ENCODE peak calls at places on chromosomes 7 and 10, in nine cellular contexts. One of them, this sample, is unnamed.

GRCh38 chr7:82317257-82317721 is 126.3 kb downstream of the CACNA2D1 start:
- DNase-seq in stimulated activated naive CD4-positive, alpha-beta T cell: no peak
- DNase-seq in stimulated activated naive CD8-positive, alpha-beta T cell treated with anti-CD3 and anti-CD28 coated beads, Interleukin-15, Interleukin-2, amounts not matched to agents 100 U/mL and 50 U/mL, for 24 hours: no peak
- DNase-seq in COR-L47: no peak
- DNase-seq in G401: no peak
- DNase-seq in activated CD4-positive, alpha-beta T cell treated with anti-CD3 and anti-CD28 coated beads for 24 hours: no peak
- DNase-seq in HCT116: no peak
- DNase-seq in ELF-1: no peak
- DNase-seq in stomach: no peak
- DNase-seq in this sample: no peak

GRCh38 chr10:112510384-112510783 is 63.4 kb downstream of the VTI1A start:
- DNase-seq in HCT116: no peak
- DNase-seq in activated CD4-positive, alpha-beta T cell treated with anti-CD3 and anti-CD28 coated beads for 24 hours: no peak
- DNase-seq in stimulated activated naive CD8-positive, alpha-beta T cell treated with anti-CD3 and anti-CD28 coated beads, Interleukin-15, Interleukin-2, amounts not matched to agents 100 U/mL and 50 U/mL, for 24 hours: peak
- DNase-seq in COR-L47: no peak
- DNase-seq in stimulated activated naive CD4-positive, alpha-beta T cell: no peak
- DNase-seq in ELF-1: no peak
- DNase-seq in stomach: no peak
- DNase-seq in G401: no peak
- DNase-seq in this sample: no peak

GRCh38 chr7:122291189-122291588 is 13.4 kb downstream of the FEZF1 start:
- DNase-seq in activated CD4-positive, alpha-beta T cell treated with anti-CD3 and anti-CD28 coated beads for 24 hours: no peak
- DNase-seq in stimulated activated naive CD8-positive, alpha-beta T cell treated with anti-CD3 and anti-CD28 coated beads, Interleukin-15, Interleukin-2, amounts not matched to agents 100 U/mL and 50 U/mL, for 24 hours: no peak
- DNase-seq in G401: no peak
- DNase-seq in stimulated activated naive CD4-positive, alpha-beta T cell: no peak
- DNase-seq in ELF-1: no peak
- DNase-seq in stomach: no peak
- DNase-seq in HCT116: no peak
- DNase-seq in COR-L47: no peak
- DNase-seq in this sample: no peak

GRCh38 chr10:14884082-14884481 is 5.4 kb downstream of the SUV39H2 start:
- DNase-seq in activated CD4-positive, alpha-beta T cell treated with anti-CD3 and anti-CD28 coated beads for 24 hours: no peak
- DNase-seq in HCT116: no peak
- DNase-seq in ELF-1: no peak
- DNase-seq in G401: no peak
- DNase-seq in stimulated activated naive CD4-positive, alpha-beta T cell: no peak
- DNase-seq in stomach: no peak
- DNase-seq in COR-L47: no peak
- DNase-seq in stimulated activated naive CD8-positive, alpha-beta T cell treated with anti-CD3 and anti-CD28 coated beads, Interleukin-15, Interleukin-2, amounts not matched to agents 100 U/mL and 50 U/mL, for 24 hours: no peak
- DNase-seq in this sample: no peak

GRCh38 chr7:7799138-7799537 is 80.7 kb upstream of the RPA3 start:
- DNase-seq in G401: no peak
- DNase-seq in HCT116: no peak
- DNase-seq in ELF-1: peak
- DNase-seq in COR-L47: peak
- DNase-seq in stimulated activated naive CD4-positive, alpha-beta T cell: no peak
- DNase-seq in stimulated activated naive CD8-positive, alpha-beta T cell treated with anti-CD3 and anti-CD28 coated beads, Interleukin-15, Interleukin-2, amounts not matched to agents 100 U/mL and 50 U/mL, for 24 hours: no peak
- DNase-seq in activated CD4-positive, alpha-beta T cell treated with anti-CD3 and anti-CD28 coated beads for 24 hours: no peak
- DNase-seq in stomach: no peak
- DNase-seq in this sample: no peak

GRCh38 chr10:79104264-79104954 is 35.6 kb downstream of the ZMIZ1 start:
- DNase-seq in HCT116: no peak
- DNase-seq in COR-L47: no peak
- DNase-seq in stimulated activated naive CD4-positive, alpha-beta T cell: no peak
- DNase-seq in G401: no peak
- DNase-seq in activated CD4-positive, alpha-beta T cell treated with anti-CD3 and anti-CD28 coated beads for 24 hours: no peak
- DNase-seq in stomach: peak
- DNase-seq in stimulated activated naive CD8-positive, alpha-beta T cell treated with anti-CD3 and anti-CD28 coated beads, Interleukin-15, Interleukin-2, amounts not matched to agents 100 U/mL and 50 U/mL, for 24 hours: no peak
- DNase-seq in ELF-1: no peak
- DNase-seq in this sample: no peak

GRCh38 chr10:62625484-62625883 is 179.0 kb upstream of the ADO start:
- DNase-seq in activated CD4-positive, alpha-beta T cell treated with anti-CD3 and anti-CD28 coated beads for 24 hours: no peak
- DNase-seq in stimulated activated naive CD4-positive, alpha-beta T cell: no peak
- DNase-seq in COR-L47: peak
- DNase-seq in stimulated activated naive CD8-positive, alpha-beta T cell treated with anti-CD3 and anti-CD28 coated beads, Interleukin-15, Interleukin-2, amounts not matched to agents 100 U/mL and 50 U/mL, for 24 hours: no peak
- DNase-seq in stomach: no peak
- DNase-seq in ELF-1: no peak
- DNase-seq in HCT116: no peak
- DNase-seq in G401: no peak
- DNase-seq in this sample: no peak

GRCh38 chr7:3207387-3207786 is 93.7 kb upstream of the SDK1 start:
- DNase-seq in HCT116: no peak
- DNase-seq in ELF-1: peak
- DNase-seq in stomach: no peak
- DNase-seq in activated CD4-positive, alpha-beta T cell treated with anti-CD3 and anti-CD28 coated beads for 24 hours: no peak
- DNase-seq in stimulated activated naive CD8-positive, alpha-beta T cell treated with anti-CD3 and anti-CD28 coated beads, Interleukin-15, Interleukin-2, amounts not matched to agents 100 U/mL and 50 U/mL, for 24 hours: no peak
- DNase-seq in stimulated activated naive CD4-positive, alpha-beta T cell: no peak
- DNase-seq in G401: no peak
- DNase-seq in COR-L47: no peak
- DNase-seq in this sample: no peak

GRCh38 chr10:96657385-96657784 is 62.9 kb downstream of the PIK3AP1 start:
- DNase-seq in activated CD4-positive, alpha-beta T cell treated with anti-CD3 and anti-CD28 coated beads for 24 hours: no peak
- DNase-seq in ELF-1: no peak
- DNase-seq in stimulated activated naive CD8-positive, alpha-beta T cell treated with anti-CD3 and anti-CD28 coated beads, Interleukin-15, Interleukin-2, amounts not matched to agents 100 U/mL and 50 U/mL, for 24 hours: no peak
- DNase-seq in stimulated activated naive CD4-positive, alpha-beta T cell: no peak
- DNase-seq in stomach: no peak
- DNase-seq in HCT116: no peak
- DNase-seq in G401: no peak
- DNase-seq in COR-L47: no peak
- DNase-seq in this sample: no peak

GRCh38 chr10:85607296-85607695 is 759.3 kb downstream of the GRID1 start:
- DNase-seq in activated CD4-positive, alpha-beta T cell treated with anti-CD3 and anti-CD28 coated beads for 24 hours: no peak
- DNase-seq in ELF-1: no peak
- DNase-seq in stimulated activated naive CD8-positive, alpha-beta T cell treated with anti-CD3 and anti-CD28 coated beads, Interleukin-15, Interleukin-2, amounts not matched to agents 100 U/mL and 50 U/mL, for 24 hours: no peak
- DNase-seq in stomach: no peak
- DNase-seq in stimulated activated naive CD4-positive, alpha-beta T cell: no peak
- DNase-seq in G401: no peak
- DNase-seq in HCT116: no peak
- DNase-seq in COR-L47: no peak
- DNase-seq in this sample: no peak

GRCh38 chr10:62464308-62464707 is 90.1 kb downstream of the ZNF365 start:
- DNase-seq in stomach: no peak
- DNase-seq in activated CD4-positive, alpha-beta T cell treated with anti-CD3 and anti-CD28 coated beads for 24 hours: no peak
- DNase-seq in G401: no peak
- DNase-seq in COR-L47: no peak
- DNase-seq in HCT116: no peak
- DNase-seq in stimulated activated naive CD8-positive, alpha-beta T cell treated with anti-CD3 and anti-CD28 coated beads, Interleukin-15, Interleukin-2, amounts not matched to agents 100 U/mL and 50 U/mL, for 24 hours: no peak
- DNase-seq in stimulated activated naive CD4-positive, alpha-beta T cell: no peak
- DNase-seq in ELF-1: no peak
- DNase-seq in this sample: no peak

GRCh38 chr10:76668013-76668370 is 969.6 kb downstream of the KCNMA1 start:
- DNase-seq in stimulated activated naive CD4-positive, alpha-beta T cell: no peak
- DNase-seq in stimulated activated naive CD8-positive, alpha-beta T cell treated with anti-CD3 and anti-CD28 coated beads, Interleukin-15, Interleukin-2, amounts not matched to agents 100 U/mL and 50 U/mL, for 24 hours: no peak
- DNase-seq in activated CD4-positive, alpha-beta T cell treated with anti-CD3 and anti-CD28 coated beads for 24 hours: no peak
- DNase-seq in COR-L47: no peak
- DNase-seq in stomach: no peak
- DNase-seq in HCT116: no peak
- DNase-seq in G401: no peak
- DNase-seq in ELF-1: no peak
- DNase-seq in this sample: no peak

GRCh38 chr7:134820778-134821177 is 41.3 kb downstream of the CALD1 start:
- DNase-seq in stimulated activated naive CD8-positive, alpha-beta T cell treated with anti-CD3 and anti-CD28 coated beads, Interleukin-15, Interleukin-2, amounts not matched to agents 100 U/mL and 50 U/mL, for 24 hours: no peak
- DNase-seq in HCT116: no peak
- DNase-seq in G401: no peak
- DNase-seq in stomach: no peak
- DNase-seq in stimulated activated naive CD4-positive, alpha-beta T cell: no peak
- DNase-seq in ELF-1: no peak
- DNase-seq in activated CD4-positive, alpha-beta T cell treated with anti-CD3 and anti-CD28 coated beads for 24 hours: no peak
- DNase-seq in COR-L47: no peak
- DNase-seq in this sample: no peak

GRCh38 chr7:117283371-117283770 is 39.5 kb downstream of the WNT2 start:
- DNase-seq in stomach: no peak
- DNase-seq in COR-L47: no peak
- DNase-seq in ELF-1: peak
- DNase-seq in G401: no peak
- DNase-seq in HCT116: no peak
- DNase-seq in activated CD4-positive, alpha-beta T cell treated with anti-CD3 and anti-CD28 coated beads for 24 hours: no peak
- DNase-seq in stimulated activated naive CD8-positive, alpha-beta T cell treated with anti-CD3 and anti-CD28 coated beads, Interleukin-15, Interleukin-2, amounts not matched to agents 100 U/mL and 50 U/mL, for 24 hours: no peak
- DNase-seq in stimulated activated naive CD4-positive, alpha-beta T cell: no peak
- DNase-seq in this sample: no peak

GRCh38 chr7:39073432-39073831 is 95.7 kb downstream of the POU6F2 start:
- DNase-seq in HCT116: no peak
- DNase-seq in stimulated activated naive CD8-positive, alpha-beta T cell treated with anti-CD3 and anti-CD28 coated beads, Interleukin-15, Interleukin-2, amounts not matched to agents 100 U/mL and 50 U/mL, for 24 hours: no peak
- DNase-seq in activated CD4-positive, alpha-beta T cell treated with anti-CD3 and anti-CD28 coated beads for 24 hours: no peak
- DNase-seq in stomach: no peak
- DNase-seq in COR-L47: peak
- DNase-seq in ELF-1: peak
- DNase-seq in stimulated activated naive CD4-positive, alpha-beta T cell: no peak
- DNase-seq in G401: no peak
- DNase-seq in this sample: no peak

GRCh38 chr7:134813668-134814067 is 34.2 kb downstream of the CALD1 start:
- DNase-seq in stimulated activated naive CD8-positive, alpha-beta T cell treated with anti-CD3 and anti-CD28 coated beads, Interleukin-15, Interleukin-2, amounts not matched to agents 100 U/mL and 50 U/mL, for 24 hours: no peak
- DNase-seq in stomach: no peak
- DNase-seq in ELF-1: no peak
- DNase-seq in COR-L47: no peak
- DNase-seq in stimulated activated naive CD4-positive, alpha-beta T cell: no peak
- DNase-seq in HCT116: no peak
- DNase-seq in G401: no peak
- DNase-seq in activated CD4-positive, alpha-beta T cell treated with anti-CD3 and anti-CD28 coated beads for 24 hours: no peak
- DNase-seq in this sample: no peak

GRCh38 chr10:78716034-78716660 is 352.6 kb upstream of the ZMIZ1 start:
- DNase-seq in stimulated activated naive CD4-positive, alpha-beta T cell: no peak
- DNase-seq in HCT116: no peak
- DNase-seq in ELF-1: no peak
- DNase-seq in activated CD4-positive, alpha-beta T cell treated with anti-CD3 and anti-CD28 coated beads for 24 hours: no peak
- DNase-seq in COR-L47: no peak
- DNase-seq in stomach: no peak
- DNase-seq in stimulated activated naive CD8-positive, alpha-beta T cell treated with anti-CD3 and anti-CD28 coated beads, Interleukin-15, Interleukin-2, amounts not matched to agents 100 U/mL and 50 U/mL, for 24 hours: no peak
- DNase-seq in G401: no peak
- DNase-seq in this sample: no peak

GRCh38 chr10:34505338-34505737 is 309.8 kb downstream of the PARD3 start:
- DNase-seq in ELF-1: no peak
- DNase-seq in stomach: no peak
- DNase-seq in activated CD4-positive, alpha-beta T cell treated with anti-CD3 and anti-CD28 coated beads for 24 hours: no peak
- DNase-seq in stimulated activated naive CD8-positive, alpha-beta T cell treated with anti-CD3 and anti-CD28 coated beads, Interleukin-15, Interleukin-2, amounts not matched to agents 100 U/mL and 50 U/mL, for 24 hours: no peak
- DNase-seq in HCT116: no peak
- DNase-seq in COR-L47: no peak
- DNase-seq in G401: no peak
- DNase-seq in stimulated activated naive CD4-positive, alpha-beta T cell: no peak
- DNase-seq in this sample: no peak

GRCh38 chr10:93166116-93166515 is 92.4 kb downstream of the CYP26A1 start:
- DNase-seq in ELF-1: no peak
- DNase-seq in activated CD4-positive, alpha-beta T cell treated with anti-CD3 and anti-CD28 coated beads for 24 hours: no peak
- DNase-seq in G401: no peak
- DNase-seq in stimulated activated naive CD8-positive, alpha-beta T cell treated with anti-CD3 and anti-CD28 coated beads, Interleukin-15, Interleukin-2, amounts not matched to agents 100 U/mL and 50 U/mL, for 24 hours: no peak
- DNase-seq in stomach: no peak
- DNase-seq in COR-L47: no peak
- DNase-seq in HCT116: no peak
- DNase-seq in stimulated activated naive CD4-positive, alpha-beta T cell: no peak
- DNase-seq in this sample: no peak

GRCh38 chr7:28955723-28956607 is 2.2 kb downstream of the TRIL start:
- DNase-seq in stomach: peak
- DNase-seq in HCT116: no peak
- DNase-seq in activated CD4-positive, alpha-beta T cell treated with anti-CD3 and anti-CD28 coated beads for 24 hours: no peak
- DNase-seq in stimulated activated naive CD4-positive, alpha-beta T cell: no peak
- DNase-seq in COR-L47: peak
- DNase-seq in G401: peak
- DNase-seq in ELF-1: peak
- DNase-seq in stimulated activated naive CD8-positive, alpha-beta T cell treated with anti-CD3 and anti-CD28 coated beads, Interleukin-15, Interleukin-2, amounts not matched to agents 100 U/mL and 50 U/mL, for 24 hours: peak
- DNase-seq in this sample: peak

GRCh38 chr7:47581821-47582747 is at the start of gene TNS3:
- DNase-seq in G401: no peak
- DNase-seq in stomach: peak
- DNase-seq in stimulated activated naive CD8-positive, alpha-beta T cell treated with anti-CD3 and anti-CD28 coated beads, Interleukin-15, Interleukin-2, amounts not matched to agents 100 U/mL and 50 U/mL, for 24 hours: no peak
- DNase-seq in HCT116: no peak
- DNase-seq in COR-L47: peak
- DNase-seq in activated CD4-positive, alpha-beta T cell treated with anti-CD3 and anti-CD28 coated beads for 24 hours: no peak
- DNase-seq in ELF-1: peak
- DNase-seq in stimulated activated naive CD4-positive, alpha-beta T cell: no peak
- DNase-seq in this sample: no peak

GRCh38 chr7:1666779-1667565 is 3.1 kb upstream of the ELFN1 start:
- DNase-seq in stimulated activated naive CD4-positive, alpha-beta T cell: no peak
- DNase-seq in G401: no peak
- DNase-seq in COR-L47: no peak
- DNase-seq in stimulated activated naive CD8-positive, alpha-beta T cell treated with anti-CD3 and anti-CD28 coated beads, Interleukin-15, Interleukin-2, amounts not matched to agents 100 U/mL and 50 U/mL, for 24 hours: peak
- DNase-seq in ELF-1: no peak
- DNase-seq in HCT116: no peak
- DNase-seq in stomach: no peak
- DNase-seq in activated CD4-positive, alpha-beta T cell treated with anti-CD3 and anti-CD28 coated beads for 24 hours: no peak
- DNase-seq in this sample: no peak

GRCh38 chr10:95309958-95310357 is 19.2 kb upstream of the PDLIM1 start:
- DNase-seq in HCT116: no peak
- DNase-seq in stomach: no peak
- DNase-seq in ELF-1: no peak
- DNase-seq in COR-L47: no peak
- DNase-seq in stimulated activated naive CD8-positive, alpha-beta T cell treated with anti-CD3 and anti-CD28 coated beads, Interleukin-15, Interleukin-2, amounts not matched to agents 100 U/mL and 50 U/mL, for 24 hours: no peak
- DNase-seq in activated CD4-positive, alpha-beta T cell treated with anti-CD3 and anti-CD28 coated beads for 24 hours: no peak
- DNase-seq in G401: no peak
- DNase-seq in stimulated activated naive CD4-positive, alpha-beta T cell: no peak
- DNase-seq in this sample: no peak

GRCh38 chr10:132448248-132448731 is 51.3 kb downstream of the PWWP2B start:
- DNase-seq in stomach: peak
- DNase-seq in HCT116: peak
- DNase-seq in activated CD4-positive, alpha-beta T cell treated with anti-CD3 and anti-CD28 coated beads for 24 hours: no peak
- DNase-seq in stimulated activated naive CD8-positive, alpha-beta T cell treated with anti-CD3 and anti-CD28 coated beads, Interleukin-15, Interleukin-2, amounts not matched to agents 100 U/mL and 50 U/mL, for 24 hours: peak
- DNase-seq in G401: no peak
- DNase-seq in ELF-1: peak
- DNase-seq in COR-L47: no peak
- DNase-seq in stimulated activated naive CD4-positive, alpha-beta T cell: no peak
- DNase-seq in this sample: no peak

GRCh38 chr10:102519246-102519805 is 15.6 kb downstream of the SUFU start:
- DNase-seq in stimulated activated naive CD4-positive, alpha-beta T cell: no peak
- DNase-seq in ELF-1: no peak
- DNase-seq in activated CD4-positive, alpha-beta T cell treated with anti-CD3 and anti-CD28 coated beads for 24 hours: no peak
- DNase-seq in stomach: peak
- DNase-seq in COR-L47: no peak
- DNase-seq in stimulated activated naive CD8-positive, alpha-beta T cell treated with anti-CD3 and anti-CD28 coated beads, Interleukin-15, Interleukin-2, amounts not matched to agents 100 U/mL and 50 U/mL, for 24 hours: no peak
- DNase-seq in G401: no peak
- DNase-seq in HCT116: no peak
- DNase-seq in this sample: no peak

GRCh38 chr10:61869772-61870520 is 31.6 kb upstream of the ARID5B start:
- DNase-seq in stimulated activated naive CD4-positive, alpha-beta T cell: no peak
- DNase-seq in stimulated activated naive CD8-positive, alpha-beta T cell treated with anti-CD3 and anti-CD28 coated beads, Interleukin-15, Interleukin-2, amounts not matched to agents 100 U/mL and 50 U/mL, for 24 hours: no peak
- DNase-seq in ELF-1: no peak
- DNase-seq in COR-L47: no peak
- DNase-seq in HCT116: no peak
- DNase-seq in activated CD4-positive, alpha-beta T cell treated with anti-CD3 and anti-CD28 coated beads for 24 hours: no peak
- DNase-seq in G401: no peak
- DNase-seq in stomach: no peak
- DNase-seq in this sample: no peak

GRCh38 chr10:68327889-68328786 is 3.7 kb upstream of the HNRNPH3 start:
- DNase-seq in stimulated activated naive CD4-positive, alpha-beta T cell: no peak
- DNase-seq in activated CD4-positive, alpha-beta T cell treated with anti-CD3 and anti-CD28 coated beads for 24 hours: no peak
- DNase-seq in ELF-1: peak
- DNase-seq in G401: peak
- DNase-seq in HCT116: peak
- DNase-seq in stomach: no peak
- DNase-seq in stimulated activated naive CD8-positive, alpha-beta T cell treated with anti-CD3 and anti-CD28 coated beads, Interleukin-15, Interleukin-2, amounts not matched to agents 100 U/mL and 50 U/mL, for 24 hours: no peak
- DNase-seq in COR-L47: no peak
- DNase-seq in this sample: no peak

GRCh38 chr7:150668472-150668911 is 17.0 kb upstream of the GIMAP2 start:
- DNase-seq in HCT116: no peak
- DNase-seq in stomach: no peak
- DNase-seq in stimulated activated naive CD8-positive, alpha-beta T cell treated with anti-CD3 and anti-CD28 coated beads, Interleukin-15, Interleukin-2, amounts not matched to agents 100 U/mL and 50 U/mL, for 24 hours: peak
- DNase-seq in ELF-1: no peak
- DNase-seq in COR-L47: no peak
- DNase-seq in G401: no peak
- DNase-seq in activated CD4-positive, alpha-beta T cell treated with anti-CD3 and anti-CD28 coated beads for 24 hours: no peak
- DNase-seq in stimulated activated naive CD4-positive, alpha-beta T cell: peak
- DNase-seq in this sample: no peak

GRCh38 chr10:10544890-10545289 is 472.8 kb upstream of the CELF2 start:
- DNase-seq in COR-L47: no peak
- DNase-seq in stimulated activated naive CD8-positive, alpha-beta T cell treated with anti-CD3 and anti-CD28 coated beads, Interleukin-15, Interleukin-2, amounts not matched to agents 100 U/mL and 50 U/mL, for 24 hours: no peak
- DNase-seq in activated CD4-positive, alpha-beta T cell treated with anti-CD3 and anti-CD28 coated beads for 24 hours: no peak
- DNase-seq in HCT116: no peak
- DNase-seq in G401: no peak
- DNase-seq in stimulated activated naive CD4-positive, alpha-beta T cell: no peak
- DNase-seq in ELF-1: no peak
- DNase-seq in stomach: no peak
- DNase-seq in this sample: no peak

GRCh38 chr7:1954366-1955004 is 278.3 kb downstream of the MAD1L1 start:
- DNase-seq in stimulated activated naive CD4-positive, alpha-beta T cell: no peak
- DNase-seq in stimulated activated naive CD8-positive, alpha-beta T cell treated with anti-CD3 and anti-CD28 coated beads, Interleukin-15, Interleukin-2, amounts not matched to agents 100 U/mL and 50 U/mL, for 24 hours: no peak
- DNase-seq in G401: no peak
- DNase-seq in ELF-1: no peak
- DNase-seq in COR-L47: no peak
- DNase-seq in activated CD4-positive, alpha-beta T cell treated with anti-CD3 and anti-CD28 coated beads for 24 hours: no peak
- DNase-seq in HCT116: no peak
- DNase-seq in stomach: no peak
- DNase-seq in this sample: no peak

GRCh38 chr7:82389847-82390246 is 53.7 kb downstream of the CACNA2D1 start:
- DNase-seq in COR-L47: no peak
- DNase-seq in activated CD4-positive, alpha-beta T cell treated with anti-CD3 and anti-CD28 coated beads for 24 hours: no peak
- DNase-seq in stimulated activated naive CD4-positive, alpha-beta T cell: no peak
- DNase-seq in G401: no peak
- DNase-seq in stomach: no peak
- DNase-seq in ELF-1: no peak
- DNase-seq in stimulated activated naive CD8-positive, alpha-beta T cell treated with anti-CD3 and anti-CD28 coated beads, Interleukin-15, Interleukin-2, amounts not matched to agents 100 U/mL and 50 U/mL, for 24 hours: no peak
- DNase-seq in HCT116: no peak
- DNase-seq in this sample: no peak